ENCODE peak calls at places on chromosomes 16 and 17, in ten cellular contexts. W, Q, H, S, C, B, V, Z, Y and M are unnamed samples.

GRCh38 chr16:57999366-57999970 is 1.0 kb downstream of the ZNF319 start:
- DNase-seq in H (peak; percentile 29), W (no peak), Q (peak; percentile 42), V (no peak), B (peak; percentile 36), Z (no peak), C (no peak), S (no peak), Y (peak; percentile 44), M (no peak)

GRCh38 chr17:19744492-19744891 is 3.6 kb downstream of the ALDH3A1 start:
- DNase-seq in Q (no peak), W (no peak), B (no peak), Y (no peak), S (peak; percentile 24), C (no peak), Z (no peak), V (no peak), H (no peak), M (no peak)

GRCh38 chr17:17613708-17614114 is 22.2 kb upstream of the PEMT start:
- DNase-seq in V (no peak), H (peak; percentile 78), S (peak; percentile 65), Z (peak; percentile 41), Q (peak; percentile 74), B (peak; percentile 66), Y (peak; percentile 68), W (peak; percentile 67), C (peak; percentile 80), M (peak; percentile 43)

GRCh38 chr16:79769320-79770243 is 169.0 kb upstream of the MAF start:
- DNase-seq in B (no peak), Y (no peak), H (no peak), Z (no peak), W (no peak), C (no peak), V (no peak), S (no peak), Q (peak; percentile 12), M (no peak)

GRCh38 chr17:51455931-51456330 is 195.6 kb downstream of the UTP18 start:
- DNase-seq in B (no peak), W (no peak), H (no peak), V (no peak), Y (no peak), C (no peak), S (no peak), Q (no peak), Z (no peak), M (no peak)

GRCh38 chr17:17204041-17204591 is 2.0 kb downstream of the PLD6 start:
- DNase-seq in Q (no peak), Y (no peak), C (no peak), H (no peak), V (peak; percentile 87), Z (no peak), B (no peak), W (no peak), S (peak; percentile 55), M (no peak)

GRCh38 chr17:30812218-30813177 is 12.0 kb downstream of the CRLF3 start:
- DNase-seq in Z (no peak), S (no peak), Q (peak; percentile 35), W (peak; percentile 30), Y (peak; percentile 89), C (no peak), H (peak; percentile 35), V (no peak), B (no peak), M (no peak)

GRCh38 chr16:89502319-89502843 is 5.8 kb upstream of the SPG7 start:
- DNase-seq in W (no peak), Z (no peak), V (no peak), H (no peak), Q (no peak), S (no peak), B (no peak), Y (peak; percentile 83), C (peak; percentile 98), M (no peak)

GRCh38 chr17:48478224-48479013 is 48.4 kb upstream of the SKAP1 start:
- DNase-seq in H (no peak), Q (peak; percentile 21), Y (no peak), C (no peak), S (no peak), V (no peak), B (peak; percentile 86), W (no peak), Z (no peak), M (no peak)
- H3K4me3 ChIP-seq in H (no peak overlapping the region), Q (no peak overlapping the region), Y (no peak overlapping the region), C (no peak overlapping the region), S (no peak overlapping the region), V (no peak overlapping the region), B (no peak overlapping the region), W (no peak overlapping the region), Z (no peak overlapping the region), M (no peak overlapping the region)

GRCh38 chr16:84649511-84649861 is 1.2 kb downstream of the KLHL36 start:
- DNase-seq in Y (no peak), V (no peak), H (no peak), W (no peak), S (no peak), C (no peak), B (no peak), Z (no peak), Q (no peak), M (no peak)

GRCh38 chr16:84650062-84650991 is 2.0 kb downstream of the KLHL36 start:
- DNase-seq in V (no peak), Y (peak; percentile 88), S (no peak), B (no peak), Z (peak; percentile 42), W (peak; percentile 79), H (peak; percentile 23), Q (peak; percentile 81), C (no peak), M (peak; percentile 76)

GRCh38 chr16:84643677-84644076 is 4.6 kb upstream of the KLHL36 start:
- DNase-seq in W (no peak), Q (peak; percentile 42), S (no peak), V (no peak), Y (peak; percentile 60), H (peak; percentile 41), B (peak; percentile 24), C (no peak), Z (no peak), M (no peak)

GRCh38 chr16:84648595-84649510 is 542 bp downstream of the KLHL36 start:
- DNase-seq in W (no peak), Z (no peak), Q (no peak), S (peak; percentile 52), B (peak; percentile 30), C (no peak), V (peak; percentile 77), H (peak; percentile 13), Y (no peak), M (no peak)

GRCh38 chr16:84647830-84648594 is at the start of gene KLHL36:
- DNase-seq in W (peak; percentile 26), C (peak; percentile 55), Y (no peak), Z (no peak), V (peak; percentile 81), H (peak; percentile 20), B (peak; percentile 21), S (peak; percentile 51), Q (peak; percentile 25), M (no peak)
- TF ChIP-seq CTCF in W (peak; percentile 12), C (no peak), Y (no peak), Z (no peak), V (peak; percentile 12), H (no peak), B (no peak), S (no peak), Q (no peak), M (peak; percentile 5)

GRCh38 chr17:49554694-49555494 is 20.8 kb upstream of the NXPH3 start:
- DNase-seq in W (no peak), V (no peak), H (no peak), Y (no peak), B (no peak), Q (no peak), S (no peak), C (peak; percentile 48), Z (no peak), M (no peak)

GRCh38 chr17:49553676-49554335 is 21.9 kb upstream of the NXPH3 start:
- DNase-seq in W (no peak), B (no peak), Y (no peak), V (no peak), Q (no peak), C (peak; percentile 36), S (no peak), H (no peak), Z (no peak), M (no peak)

GRCh38 chr17:49555495-49556018 is 20.1 kb upstream of the NXPH3 start:
- DNase-seq in H (no peak), C (no peak), Y (no peak), Z (no peak), W (no peak), S (no peak), Q (no peak), B (no peak), V (no peak), M (no peak)

GRCh38 chr17:49557204-49558024 is 18.3 kb upstream of the NXPH3 start:
- DNase-seq in Q (peak; percentile 31), H (peak; percentile 56), Z (no peak), V (peak; percentile 33), S (no peak), C (peak; percentile 83), W (no peak), Y (peak; percentile 51), B (peak; percentile 56), M (no peak)

DNA sequence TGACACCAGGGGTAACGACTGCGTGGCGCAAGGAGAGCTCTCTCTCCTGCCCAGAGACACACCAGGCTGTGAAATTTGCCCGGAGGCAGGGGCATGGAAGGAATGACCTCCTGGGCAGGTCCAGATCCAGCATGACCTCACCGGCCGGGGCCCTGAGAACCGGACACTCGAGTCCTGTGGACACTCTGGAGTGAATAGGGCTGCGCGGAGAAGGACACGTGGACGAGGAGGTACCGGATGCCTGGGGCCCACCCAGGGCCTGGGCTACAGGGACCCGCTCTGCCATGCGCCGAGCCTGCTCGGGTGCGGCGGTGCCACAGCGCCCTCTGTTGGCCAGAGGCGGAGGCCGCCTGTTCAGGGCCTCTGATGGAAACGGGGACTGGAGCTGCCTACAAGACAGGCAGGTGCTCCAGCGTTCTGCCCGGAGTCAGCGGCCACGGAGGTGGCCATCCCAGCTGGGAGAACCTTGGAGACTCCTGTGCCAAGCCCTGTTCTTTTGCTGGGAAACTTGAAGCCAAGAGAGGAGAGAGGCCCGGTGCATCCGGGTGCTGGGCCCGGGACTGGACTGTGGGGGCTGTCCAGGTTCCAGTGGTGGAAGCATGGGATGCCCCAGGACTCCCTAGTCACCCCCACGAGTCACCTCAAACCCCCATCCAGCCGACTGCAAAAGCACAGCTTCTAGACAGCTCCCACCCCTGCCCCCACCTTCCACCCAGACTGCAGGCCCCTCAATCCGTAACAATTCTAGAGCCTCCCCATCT is 19.3 kb upstream of the NXPH3 start:
- DNase-seq in H (peak; percentile 53), Y (peak; percentile 27), C (peak; percentile 92), W (peak; percentile 42), B (peak; percentile 64), S (peak; percentile 64), Q (peak; percentile 50), V (peak; percentile 61), Z (no peak), M (no peak)
- H3K4me3 ChIP-seq in H (no peak overlapping the region), Y (no peak overlapping the region), C (peak overlapping the region; percentile 8), W (no peak overlapping the region), B (peak overlapping the region; percentile 31), S (no peak overlapping the region), Q (no peak overlapping the region), V (no peak overlapping the region), Z (no peak overlapping the region), M (no peak overlapping the region)

DNA sequence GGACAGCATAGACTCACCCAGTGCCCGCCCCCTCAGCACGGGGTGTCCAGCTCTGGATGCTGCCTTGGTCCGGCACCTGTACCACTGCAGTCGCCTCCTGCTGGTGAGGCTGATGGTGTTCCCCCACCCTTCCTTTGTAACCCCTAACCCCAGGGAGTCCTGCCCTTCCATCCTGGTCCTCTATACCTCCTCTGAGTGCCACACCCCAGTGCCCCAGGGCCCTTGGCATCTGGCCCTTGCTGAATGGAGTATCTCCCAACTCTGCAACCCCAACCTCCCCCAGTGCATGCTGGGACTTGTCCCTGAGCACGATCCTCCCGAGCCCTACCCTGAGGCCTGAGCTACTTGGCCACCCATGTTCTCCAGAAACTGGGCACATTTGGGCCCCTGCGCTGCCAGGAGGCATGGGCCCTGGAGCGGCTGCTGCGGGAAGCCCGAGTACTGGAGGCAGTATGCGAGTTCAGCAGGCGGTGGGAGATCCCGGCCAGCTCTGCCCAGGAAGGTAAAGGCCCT is 15.8 kb downstream of the RIPOR1 start:
- DNase-seq in B (no peak), C (no peak), Q (no peak), Z (no peak), S (no peak), W (no peak), Y (peak; percentile 50), V (no peak), H (no peak), M (no peak)
- TF ChIP-seq CTCF in B (peak; percentile 16), C (peak; percentile 31), Q (no peak), Z (no peak), S (peak; percentile 14), W (no peak), Y (peak; percentile 45), V (no peak), H (no peak), M (peak; percentile 17)